ENCODE peak calls at places on chromosomes 13 and 19, in nine cellular contexts. Y is uterus; V is heart right ventricle; N is left ventricle myocardium inferior; U is cardiac fibroblast; J is epithelial cell of esophagus; F is tibial nerve; G is CD8-positive, alpha-beta T cell; P is HepG2. R is an unnamed sample.

GRCh38 chr13:30585748-30586262 is 31.9 kb upstream of the USPL1 start:
- DNase-seq in N (no peak), Y (no peak), F (no peak), U (peak; percentile 75), G (no peak), P (no peak), V (no peak), J (peak; percentile 55), R (peak; percentile 72)

GRCh38 chr13:24108615-24108965 is 51.9 kb upstream of the SPATA13 start:
- DNase-seq in P (no peak), N (no peak), V (no peak), J (no peak), U (no peak), Y (no peak), G (no peak), F (no peak), R (no peak)

GRCh38 chr13:50189450-50189849 is 174.2 kb downstream of the KCNRG start:
- DNase-seq in Y (no peak), V (no peak), N (no peak), P (no peak), J (no peak), U (no peak), F (no peak), G (no peak), R (no peak)

GRCh38 chr13:92767468-92767867 is 459.1 kb upstream of the GPC6 start:
- DNase-seq in U (no peak), J (no peak), P (no peak), V (no peak), G (no peak), F (no peak), N (no peak), Y (no peak), R (no peak)

GRCh38 chr19:16435238-16435911 is 36.4 kb downstream of the EPS15L1 start:
- DNase-seq in P (no peak), U (peak; percentile 98), F (peak; percentile 34), J (no peak), Y (peak; percentile 74), N (peak; percentile 40), G (no peak), V (no peak), R (peak; percentile 95)

GRCh38 chr19:41299046-41299754 is 10.8 kb upstream of the CCDC97 start:
- DNase-seq in U (no peak), N (peak; percentile 55), F (peak; percentile 37), V (no peak), P (no peak), G (no peak), Y (no peak), J (no peak), R (no peak)

GRCh38 chr19:42528354-42529247 is at the start of gene CEACAM1:
- DNase-seq in P (peak; percentile 75), N (no peak), V (peak; percentile 30), Y (peak; percentile 21), J (peak; percentile 79), G (no peak), F (no peak), U (peak; percentile 16), R (peak; percentile 38)

GRCh38 chr19:41903161-41903953 is 20.4 kb downstream of the ARHGEF1 start:
- DNase-seq in Y (no peak), V (no peak), N (no peak), F (no peak), P (no peak), G (no peak), U (no peak), J (no peak), R (no peak)

GRCh38 chr19:49614096-49614857 is 23.3 kb downstream of the PRR12 start:
- DNase-seq in F (no peak), J (peak; percentile 74), U (peak; percentile 95), V (no peak), Y (no peak), P (peak; percentile 51), G (no peak), N (no peak), R (peak; percentile 78)

GRCh38 chr13:50085063-50085462 is 69.8 kb downstream of the KCNRG start:
- DNase-seq in U (peak; percentile 74), Y (no peak), V (no peak), J (peak; percentile 49), P (peak; percentile 20), N (no peak), F (no peak), G (no peak), R (peak; percentile 68)

GRCh38 chr13:20035130-20035529 is 76.6 kb downstream of the ZMYM2 start:
- DNase-seq in G (no peak), Y (no peak), N (no peak), V (no peak), U (peak; percentile 35), F (no peak), P (no peak), J (no peak), R (peak; percentile 18)

GRCh38 chr13:103099894-103100293 is 33.7 kb upstream of the SLC10A2 start:
- DNase-seq in F (no peak), P (no peak), V (no peak), N (no peak), U (no peak), Y (no peak), J (peak; percentile 65), G (no peak), R (no peak)

GRCh38 chr19:11420429-11420893 is 1.3 kb upstream of the RGL3 start:
- DNase-seq in J (no peak), N (peak; percentile 85), P (no peak), Y (peak; percentile 68), G (no peak), F (no peak), V (peak; percentile 78), U (peak; percentile 57), R (peak; percentile 53)

GRCh38 chr19:33306853-33307792 is 4.8 kb upstream of the CEBPA start:
- DNase-seq in F (no peak), P (no peak), U (no peak), J (no peak), Y (no peak), G (no peak), N (no peak), V (no peak), R (no peak)

GRCh38 chr19:36009220-36009619 is 607 bp upstream of the SYNE4 start:
- DNase-seq in J (peak; percentile 72), N (peak; percentile 68), G (no peak), V (peak; percentile 76), U (peak; percentile 50), Y (peak; percentile 60), F (peak; percentile 44), P (no peak), R (peak; percentile 58)

GRCh38 chr19:40528078-40528477 is 48.6 kb upstream of the SHKBP1 start:
- DNase-seq in U (no peak), Y (no peak), P (no peak), N (no peak), V (no peak), J (no peak), G (no peak), F (no peak), R (no peak)

GRCh38 chr13:99374994-99375805 is 68.0 kb upstream of the GPR183 start:
- DNase-seq in J (no peak), F (no peak), N (no peak), G (peak; percentile 71), P (no peak), Y (no peak), U (no peak), V (no peak), R (no peak)

GRCh38 chr13:46479286-46479685 is 73.7 kb upstream of the LRCH1 start:
- DNase-seq in J (no peak), Y (no peak), G (no peak), N (no peak), V (no peak), F (no peak), U (no peak), P (no peak), R (no peak)
- TF ChIP-seq CTCF in J (no peak), Y (no peak), G (no peak), N (no peak), V (no peak), F (no peak), U (no peak), P (no peak), R (no peak)

GRCh38 chr19:18644144-18645034 is 7.6 kb downstream of the KLHL26 start:
- DNase-seq in G (no peak), J (peak; percentile 41), V (no peak), F (no peak), P (no peak), Y (no peak), U (peak; percentile 43), N (no peak), R (no peak)

GRCh38 chr19:18646535-18647370 is 9.9 kb downstream of the KLHL26 start:
- DNase-seq in Y (no peak), N (no peak), G (no peak), U (no peak), V (no peak), J (no peak), P (no peak), F (no peak), R (no peak)

GRCh38 chr19:18647807-18648206 is 11.0 kb downstream of the KLHL26 start:
- DNase-seq in U (no peak), P (no peak), J (no peak), N (no peak), F (no peak), Y (no peak), G (no peak), V (no peak), R (no peak)

GRCh38 chr19:18647371-18647767 is 10.5 kb downstream of the KLHL26 start:
- DNase-seq in V (no peak), N (no peak), G (no peak), F (no peak), J (no peak), Y (no peak), U (no peak), P (no peak), R (no peak)

DNA sequence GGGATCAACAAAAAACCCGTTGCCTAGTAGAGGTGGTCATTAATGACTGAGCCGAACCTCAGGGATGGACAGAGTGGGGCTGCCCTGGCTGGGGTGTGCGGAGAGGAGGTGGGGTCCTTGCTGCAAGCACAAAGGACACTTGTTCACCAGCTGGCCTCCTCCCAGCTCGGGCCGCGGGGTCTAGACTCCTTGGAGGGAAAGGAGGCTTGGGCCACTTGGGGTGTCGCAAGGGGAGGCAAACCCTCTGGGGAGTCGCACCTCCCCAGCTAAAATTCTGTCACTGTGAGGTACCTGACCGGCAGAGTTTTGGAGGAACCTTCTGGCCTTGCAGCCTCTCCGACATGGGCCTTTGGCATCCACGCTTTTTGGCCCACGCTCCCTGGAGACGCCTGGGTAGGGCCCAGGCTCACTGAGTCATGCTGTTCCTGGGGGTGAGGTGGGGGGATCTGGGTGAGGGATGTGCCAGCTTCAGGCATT is 8.2 kb downstream of the KLHL26 start:
- DNase-seq in N (no peak), J (no peak), Y (no peak), G (no peak), U (no peak), P (no peak), F (no peak), V (no peak), R (no peak)
- H3K4me3 ChIP-seq in N (peak overlapping the region; percentile 38), J (no peak overlapping the region), Y (no peak overlapping the region), G (no peak overlapping the region), U (no peak overlapping the region), P (no peak overlapping the region), F (no peak overlapping the region), V (peak overlapping the region; percentile 35), R (no peak overlapping the region)

GRCh38 chr19:18919086-18919894 is at the start of the genes COPE and DDX49:
- DNase-seq in F (peak; percentile 96), J (peak; percentile 100), U (peak; percentile 100), P (peak; percentile 100), V (peak; percentile 95), N (peak; percentile 98), G (peak; percentile 92), Y (peak; percentile 99), R (peak; percentile 100)
- TF ChIP-seq CTCF in F (no peak), J (no peak), U (no peak), P (no peak), V (no peak), N (no peak), G (no peak), Y (no peak), R (no peak)

GRCh38 chr19:3868770-3869456 is at the start of gene ZFR2:
- DNase-seq in Y (no peak), U (no peak), F (no peak), J (no peak), P (no peak), G (no peak), N (no peak), V (no peak), R (no peak)
- H3K4me3 ChIP-seq in Y (no peak within 1 kb of the TSS), U (no peak within 1 kb of the TSS), F (no peak within 1 kb of the TSS), J (no peak within 1 kb of the TSS), P (no peak within 1 kb of the TSS), G (no peak within 1 kb of the TSS), N (peak within 1 kb of the TSS; percentile 46), V (no peak within 1 kb of the TSS), R (no peak within 1 kb of the TSS)

R was measured in fibroblast of pulmonary artery.